ENCODE peak calls at places on chromosomes 4 and X, in eight cellular contexts. X, A, S, N, Q, B, J and F are unnamed samples.
A peak's percentile ranks its signal among the peaks of the same experiment; 100 is the strongest.

GRCh38 chr4:18051281-18051680 is 29.7 kb upstream of the LCORL start:
- DNase-seq in X (no peak), A (no peak), S (no peak), N (no peak), Q (no peak), B (no peak), J (no peak), F (no peak)

GRCh38 chr4:182835006-182835740 is 82.0 kb downstream of the DCTD start:
- DNase-seq in X (no peak), A (no peak), S (no peak), N (no peak), Q (no peak), B (no peak), J (no peak), F (no peak)

GRCh38 chr4:48665555-48666186 is 114.4 kb downstream of the FRYL start:
- DNase-seq in X (no peak), A (no peak), S (no peak), N (no peak), Q (no peak), B (no peak), J (no peak), F (no peak)

GRCh38 chrX:17635231-17635630 is 102.1 kb upstream of the SCML1 start:
- DNase-seq in X (no peak), A (no peak), S (no peak), N (no peak), Q (no peak), B (peak; percentile 61), J (no peak), F (no peak)

GRCh38 chr4:15400911-15401671 is 26.7 kb upstream of the C1QTNF7 start:
- DNase-seq in X (no peak), A (peak; percentile 36), S (no peak), N (no peak), Q (no peak), B (peak; percentile 24), J (no peak), F (peak; percentile 46)

GRCh38 chr4:29051381-29051965 is 1668.7 kb upstream of the PCDH7 start:
- DNase-seq in X (no peak), A (no peak), S (no peak), N (no peak), Q (no peak), B (no peak), J (no peak), F (no peak)

GRCh38 chrX:49912866-49913265 is 9.5 kb upstream of the CLCN5 start:
- DNase-seq in X (no peak), A (no peak), S (no peak), N (no peak), Q (no peak), B (no peak), J (no peak), F (no peak)

GRCh38 chr4:41880840-41881831 is 54.1 kb upstream of the TMEM33 start:
- DNase-seq in X (no peak), A (no peak), S (no peak), N (no peak), Q (no peak), B (no peak), J (peak; percentile 43), F (no peak)

GRCh38 chr4:151195801-151196200 is 81.2 kb upstream of the PRSS48 start:
- DNase-seq in X (no peak), A (no peak), S (no peak), N (no peak), Q (no peak), B (no peak), J (no peak), F (no peak)

GRCh38 chr4:51843309-51844156 is 580 bp downstream of the DCUN1D4 start:
- DNase-seq in X (peak; percentile 73), A (peak; percentile 82), S (peak; percentile 52), N (no peak), Q (peak; percentile 21), B (peak; percentile 71), J (peak; percentile 79), F (peak; percentile 71)